ENCODE peak calls at places on chromosomes 6 and 20, in four cellular contexts. I is heart left ventricle, C is NB4, D is WTC11. R is an unnamed sample.
A peak's percentile ranks its signal among the peaks of the same experiment; 100 is the strongest.

GRCh38 chr20:50165687-50166554 is 12.4 kb upstream of the PEDS1 start:
- DNase-seq in D (peak; percentile 82), I (peak; percentile 95), C (peak; percentile 96), R (peak; percentile 61)

GRCh38 chr6:5278047-5278446 is 16.7 kb downstream of the FARS2 start:
- DNase-seq in C (no peak), I (no peak), D (no peak), R (no peak)

GRCh38 chr6:19538086-19538485 is 299.1 kb upstream of the ID4 start:
- DNase-seq in D (peak; percentile 26), I (no peak), C (no peak), R (no peak)

GRCh38 chr6:160789263-160790027 is 87.4 kb downstream of the PLG start:
- DNase-seq in I (no peak), D (no peak), C (no peak), R (no peak)

GRCh38 chr6:157681041-157681650 is 141.9 kb upstream of the SNX9 start:
- DNase-seq in D (no peak), C (no peak), I (no peak), R (no peak)

GRCh38 chr6:190596-191395 is 101.5 kb upstream of the DUSP22 start:
- DNase-seq in I (no peak), C (peak; percentile 62), D (no peak), R (peak; percentile 22)

GRCh38 chr20:51695574-51696303 is 72.5 kb downstream of the ATP9A start:
- DNase-seq in D (no peak), C (peak; percentile 59), I (no peak), R (no peak)

GRCh38 chr20:38450412-38450975 is 15.4 kb upstream of the SNHG17 start:
- DNase-seq in I (no peak), D (no peak), C (no peak), R (no peak)

GRCh38 chr6:142009647-142010046 is 123.1 kb upstream of the GJE1 start:
- DNase-seq in D (no peak), C (no peak), I (no peak), R (no peak)

GRCh38 chr20:6014957-6015356 is 38.9 kb downstream of the LRRN4 start:
- DNase-seq in I (no peak), D (no peak), C (no peak), R (no peak)

GRCh38 chr20:51893723-51894122 is 91.4 kb upstream of the SALL4 start:
- DNase-seq in I (no peak), C (no peak), D (no peak), R (no peak)

GRCh38 chr6:51093899-51094665 is 275.4 kb downstream of the TFAP2B start:
- DNase-seq in D (no peak), I (no peak), C (no peak), R (no peak)

GRCh38 chr6:28357036-28357435 is 7.3 kb downstream of the ZKSCAN3 start:
- DNase-seq in D (no peak), I (no peak), C (no peak), R (no peak)

GRCh38 chr6:56819604-56820003 is 135.3 kb upstream of the BEND6 start:
- DNase-seq in C (no peak), D (no peak), I (no peak), R (no peak)

GRCh38 chr20:21808863-21809664 is 103.6 kb downstream of the PAX1 start:
- DNase-seq in C (peak; percentile 57), D (peak; percentile 89), I (peak; percentile 76), R (peak; percentile 79)

GRCh38 chr6:53035549-53036213 is 29.5 kb upstream of the FBXO9 start:
- DNase-seq in D (no peak), I (no peak), C (no peak), R (peak; percentile 9)

GRCh38 chr6:27687154-27688013 is 214.5 kb upstream of the ZNF184 start:
- DNase-seq in I (peak; percentile 84), C (peak; percentile 95), D (peak; percentile 95), R (peak; percentile 87)

GRCh38 chr6:17179246-17180073 is 77.6 kb downstream of the STMND1 start:
- DNase-seq in D (no peak), C (no peak), I (no peak), R (no peak)

GRCh38 chr6:156729248-156729647 is 47.9 kb upstream of the ARID1B start:
- DNase-seq in D (no peak), C (peak; percentile 32), I (no peak), R (no peak)

GRCh38 chr6:116971959-116972358 is 94.9 kb downstream of the RFX6 start:
- DNase-seq in C (peak; percentile 66), I (no peak), D (peak; percentile 14), R (peak; percentile 40)

GRCh38 chr6:168640738-168641137 is 199.8 kb downstream of the SMOC2 start:
- DNase-seq in D (no peak), C (no peak), I (no peak), R (no peak)

GRCh38 chr20:13416531-13416930 is 195.5 kb downstream of the ISM1 start:
- DNase-seq in D (no peak), I (no peak), C (no peak), R (no peak)

GRCh38 chr6:351011-351866 is 40.3 kb upstream of the IRF4 start:
- DNase-seq in D (no peak), C (no peak), I (no peak), R (no peak)

GRCh38 chr6:166855416-166855815 is 100.9 kb downstream of the RNASET2 start:
- DNase-seq in D (no peak), C (peak; percentile 50), I (no peak), R (no peak)

GRCh38 chr20:53789913-53790675 is 196.5 kb upstream of the ZNF217 start:
- DNase-seq in C (no peak), D (no peak), I (no peak), R (no peak)

GRCh38 chr20:44914924-44915323 is 5.1 kb downstream of the PABPC1L start:
- DNase-seq in D (no peak), I (no peak), C (peak; percentile 43), R (no peak)
- TF ChIP-seq CTCF in D (no peak), I (no peak), C (no peak), R (no peak)

GRCh38 chr20:43446361-43446879 is 11.3 kb upstream of the SRSF6 start:
- DNase-seq in I (no peak), C (no peak), D (no peak), R (no peak)
- TF ChIP-seq CTCF in I (no peak), C (no peak), D (no peak), R (no peak)

GRCh38 chr6:137571854-137572253 is 77.7 kb upstream of the OLIG3 start:
- DNase-seq in C (peak; percentile 47), I (no peak), D (peak; percentile 73), R (peak; percentile 63)
- TF ChIP-seq CTCF in C (peak; percentile 79), I (peak; percentile 53), D (peak; percentile 68), R (peak; percentile 84)

GRCh38 chr6:71726121-71726520 is 160.2 kb upstream of the RIMS1 start:
- DNase-seq in C (no peak), D (no peak), I (no peak), R (no peak)

GRCh38 chr6:71720705-71721104 is 165.6 kb upstream of the RIMS1 start:
- DNase-seq in D (no peak), C (no peak), I (no peak), R (no peak)

GRCh38 chr6:71724456-71725180 is 161.7 kb upstream of the RIMS1 start:
- DNase-seq in D (no peak), C (no peak), I (no peak), R (no peak)

DNA sequence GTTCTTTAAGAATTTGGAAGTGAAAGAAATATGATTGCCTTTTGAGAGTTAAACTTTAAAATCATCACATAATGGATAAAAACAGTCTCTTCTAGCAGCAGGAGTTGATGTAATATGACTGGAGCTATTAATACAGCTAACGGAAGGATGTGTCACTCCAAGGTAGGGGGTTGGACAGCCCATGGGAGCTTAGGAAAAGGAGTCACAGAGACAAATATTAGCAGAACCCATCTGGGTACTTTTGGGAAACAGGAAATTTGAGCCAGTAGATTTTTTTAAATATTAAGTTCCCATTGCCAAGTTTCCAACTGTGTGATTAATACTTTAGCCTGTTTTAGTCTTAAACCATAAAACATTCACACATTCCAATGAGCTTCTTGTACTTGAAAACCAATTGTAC is 164.7 kb upstream of the RIMS1 start:
- DNase-seq in C (no peak), I (no peak), D (no peak), R (no peak)
- TF ChIP-seq CTCF in C (no peak), I (no peak), D (no peak), R (no peak)

GRCh38 chr6:31702421-31702818 is 704 bp downstream of the ABHD16A start:
- DNase-seq in D (no peak), I (no peak), C (no peak), R (peak; percentile 25)
- TF ChIP-seq CTCF in D (no peak), I (no peak), C (no peak), R (no peak)

GRCh38 chr20:57498425-57499400 is 26.2 kb downstream of the CTCFL start:
- DNase-seq in C (peak; percentile 92), I (no peak), D (peak; percentile 54), R (peak; percentile 51)
- TF ChIP-seq CTCF in C (peak; percentile 82), I (no peak), D (no peak), R (no peak)

DNA sequence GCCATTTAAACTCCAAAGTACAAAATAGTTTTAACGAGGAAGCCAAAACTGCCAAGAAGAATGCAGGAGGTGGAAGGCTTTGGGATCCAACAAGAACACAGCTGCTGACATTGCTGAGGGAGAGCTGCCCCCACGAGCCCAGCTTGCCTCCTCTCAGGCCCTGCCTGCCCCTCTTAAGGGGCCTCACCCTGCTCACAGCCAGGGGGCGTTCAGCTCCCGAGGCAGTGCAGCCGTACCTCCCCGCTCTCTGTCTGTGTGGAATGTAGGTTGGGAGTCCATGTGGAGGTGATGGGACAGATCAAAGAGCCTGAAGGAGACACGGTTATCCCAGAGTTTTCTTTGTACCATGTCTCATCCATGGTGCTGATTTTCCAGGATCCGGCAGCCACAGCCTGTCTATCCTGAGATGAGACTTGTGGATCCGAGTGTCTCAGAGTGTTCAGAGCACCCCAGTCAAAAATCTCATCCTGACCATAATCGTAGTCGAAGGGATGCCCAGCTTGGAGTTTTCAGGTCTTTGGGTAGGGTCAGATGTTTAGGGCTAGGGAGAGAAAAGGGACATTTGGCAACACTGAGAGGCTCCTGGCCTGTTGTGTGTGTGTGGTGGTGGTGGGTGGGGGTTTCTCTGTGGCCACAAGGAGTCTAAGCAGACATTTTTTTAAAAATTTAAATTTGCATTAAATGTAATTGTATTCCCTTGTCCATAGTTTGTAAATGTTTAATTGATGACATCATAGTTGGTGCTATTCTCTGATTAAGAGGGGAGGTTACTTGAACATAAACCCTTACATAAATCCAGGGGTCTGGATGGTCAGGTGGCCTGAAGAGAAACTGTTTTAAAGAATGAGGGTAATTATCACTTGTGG is 111.4 kb upstream of the CLDN20 start:
- DNase-seq in C (peak; percentile 15), I (no peak), D (peak; percentile 76), R (peak; percentile 31)
- TF ChIP-seq CTCF in C (peak; percentile 20), I (no peak), D (peak; percentile 30), R (no peak)

GRCh38 chr6:26543953-26544352 is 5.8 kb downstream of the HMGN4 start:
- DNase-seq in I (no peak), C (peak; percentile 33), D (no peak), R (no peak)
- TF ChIP-seq CTCF in I (no peak), C (peak; percentile 43), D (no peak), R (no peak)